ENCODE peak calls at places on chromosomes 13 and 19, in ten cellular contexts. E is D341Med; L is cardiac septum; A is frontal cortex; H is fibroblast of the conjunctiva; P is T-helper 22 cell; V is mesenchymal stem cell; W is cardiac fibroblast; T is activated CD8-positive, alpha-beta T cell treated with anti-CD3 and anti-CD28 coated beads, Interleukin-2, amount 10 ng/mL, durations not matched to agents 7 days and 5 days; Y is ovary. G is an unnamed sample.

GRCh38 chr19:51131780-51132680 is 7.3 kb downstream of the SIGLEC9 start:
- DNase-seq in W (peak), P (no peak), E (no peak), L (peak), V (peak), T (peak), H (peak), A (no peak), Y (peak), G (peak)

GRCh38 chr13:46578590-46578975 is 25.6 kb downstream of the LRCH1 start:
- DNase-seq in A (no peak), T (no peak), P (no peak), W (no peak), L (no peak), H (no peak), E (peak), V (no peak), Y (no peak), G (no peak)

GRCh38 chr13:25067054-25067453 is 28.9 kb upstream of the PABPC3 start:
- DNase-seq in P (no peak), A (no peak), E (no peak), T (no peak), H (no peak), L (no peak), W (no peak), V (no peak), Y (no peak), G (no peak)

GRCh38 chr19:36140289-36141038 is 598 bp downstream of the CAPNS1 start:
- DNase-seq in L (peak), W (peak), Y (peak), P (no peak), H (no peak), V (peak), T (peak), A (peak), E (peak), G (no peak)

GRCh38 chr13:44159633-44160279 is 213.9 kb upstream of the SERP2 start:
- DNase-seq in H (no peak), T (no peak), V (no peak), L (no peak), E (no peak), A (no peak), P (no peak), Y (no peak), W (peak), G (no peak)

GRCh38 chr19:2271516-2272103 is 10.4 kb downstream of the PEAK3 start:
- DNase-seq in W (peak), Y (peak), H (peak), T (no peak), E (no peak), L (no peak), A (no peak), P (no peak), V (peak), G (no peak)

GRCh38 chr13:97068146-97068545 is 73.9 kb upstream of the OXGR1 start:
- DNase-seq in L (no peak), V (peak), Y (no peak), P (no peak), W (no peak), A (no peak), T (no peak), E (no peak), H (no peak), G (peak)

GRCh38 chr13:51148952-51149573 is 38.0 kb upstream of the C13orf42 start:
- DNase-seq in W (peak), A (peak), L (no peak), T (no peak), V (peak), E (peak), H (peak), P (no peak), Y (no peak), G (peak)

GRCh38 chr19:1690570-1691307 is 38.3 kb upstream of the TCF3 start:
- DNase-seq in Y (no peak), P (peak), L (no peak), V (peak), A (peak), H (no peak), W (no peak), E (peak), T (peak), G (no peak)

GRCh38 chr13:98576215-98576945 is 527 bp downstream of the STK24 start:
- DNase-seq in H (no peak), L (peak), E (peak), T (peak), W (peak), A (no peak), P (no peak), V (no peak), Y (peak), G (no peak)

GRCh38 chr13:43300817-43301216 is 277.4 kb downstream of the DNAJC15 start:
- DNase-seq in P (no peak), H (peak), V (no peak), L (no peak), Y (no peak), T (no peak), W (peak), E (no peak), A (no peak), G (no peak)

GRCh38 chr13:53605306-53605705 is 576.7 kb downstream of the OLFM4 start:
- DNase-seq in E (no peak), Y (no peak), V (no peak), W (no peak), T (no peak), H (no peak), L (no peak), A (no peak), P (no peak), G (no peak)

GRCh38 chr13:27793377-27794074 is 1.2 kb downstream of the GSX1 start:
- DNase-seq in V (no peak), P (no peak), A (no peak), W (no peak), L (no peak), H (no peak), E (no peak), T (no peak), Y (no peak), G (no peak)

GRCh38 chr19:40831502-40832430 is 18.5 kb downstream of the CYP2A6 start:
- DNase-seq in T (no peak), P (no peak), Y (peak), H (peak), E (no peak), V (peak), L (no peak), A (no peak), W (peak), G (peak)

GRCh38 chr13:40101708-40102359 is 446.4 kb downstream of the COG6 start:
- DNase-seq in E (no peak), H (no peak), A (no peak), T (no peak), V (no peak), W (no peak), L (no peak), Y (no peak), P (no peak), G (no peak)

GRCh38 chr19:572891-573825 is 762 bp downstream of the BSG start:
- DNase-seq in Y (peak), W (peak), P (no peak), L (no peak), V (peak), T (peak), E (peak), A (no peak), H (no peak), G (no peak)

GRCh38 chr19:13022859-13023636 is 27.8 kb downstream of the NFIX start:
- DNase-seq in P (no peak), H (peak), L (peak), V (peak), Y (peak), E (peak), T (no peak), A (peak), W (peak), G (peak)

GRCh38 chr19:12365094-12365371 is 450 bp downstream of the ZNF442 start:
- DNase-seq in E (no peak), P (no peak), H (no peak), Y (no peak), A (no peak), V (no peak), L (no peak), W (peak), T (peak), G (no peak)

GRCh38 chr19:54606891-54607781 is 13.7 kb downstream of the LILRA1 start:
- DNase-seq in H (no peak), T (no peak), L (no peak), V (no peak), P (no peak), A (no peak), Y (no peak), E (no peak), W (no peak), G (no peak)

GRCh38 chr19:14072535-14073231 is at the start of gene MISP3:
- DNase-seq in W (peak), A (no peak), L (no peak), V (peak), H (no peak), T (peak), Y (no peak), E (no peak), P (peak), G (no peak)

GRCh38 chr13:30113531-30113930 is 193.8 kb downstream of the KATNAL1 start:
- DNase-seq in E (no peak), H (no peak), W (no peak), Y (no peak), A (no peak), T (no peak), P (no peak), V (no peak), L (no peak), G (no peak)

GRCh38 chr13:100619940-100620339 is 31.4 kb upstream of the GGACT start:
- DNase-seq in P (no peak), E (no peak), T (no peak), H (no peak), W (no peak), L (no peak), A (no peak), V (no peak), Y (no peak), G (no peak)

GRCh38 chr19:13507053-13507611 is 853 bp upstream of the CACNA1A start:
- DNase-seq in L (no peak), A (peak), Y (no peak), T (no peak), W (no peak), H (no peak), V (no peak), E (no peak), P (no peak), G (no peak)

GRCh38 chr13:77031869-77032268 is 4.9 kb upstream of the FBXL3 start:
- DNase-seq in H (no peak), E (no peak), V (no peak), P (no peak), L (no peak), A (no peak), W (no peak), T (no peak), Y (no peak), G (no peak)

GRCh38 chr19:37931941-37932655 is 25.1 kb downstream of the SIPA1L3 start:
- DNase-seq in T (no peak), A (peak), E (peak), W (peak), P (no peak), V (peak), L (peak), Y (peak), H (no peak), G (no peak)

G was measured in brain pericyte.